ENCODE peak calls at places on chromosomes 2 and 18, in nine cellular contexts. P, V, F, K, L, I, S, E and U are unnamed samples.

GRCh38 chr2:199943373-199943772 is 11.9 kb downstream of the TYW5 start:
- DNase-seq in P (no peak), V (no peak), F (no peak), K (no peak), L (no peak), I (no peak), S (no peak), E (no peak), U (no peak)

GRCh38 chr2:209519911-209520310 is 96.1 kb downstream of the MAP2 start:
- DNase-seq in P (no peak), V (no peak), F (no peak), K (no peak), L (no peak), I (no peak), S (no peak), E (no peak), U (no peak)

GRCh38 chr2:232286011-232286868 is 92.3 kb upstream of the ALPP start:
- DNase-seq in P (no peak), V (no peak), F (no peak), K (no peak), L (no peak), I (no peak), S (no peak), E (no peak), U (no peak)

GRCh38 chr18:24456549-24456948 is 3.9 kb upstream of the HRH4 start:
- DNase-seq in P (no peak), V (no peak), F (no peak), K (no peak), L (no peak), I (no peak), S (no peak), E (no peak), U (no peak)

GRCh38 chr2:219289537-219290361 is 10.6 kb downstream of the DNAJB2 start:
- DNase-seq in P (no peak), V (peak; percentile 90), F (no peak), K (peak; percentile 95), L (no peak), I (no peak), S (peak; percentile 51), E (no peak), U (peak; percentile 97)

GRCh38 chr2:54594048-54594447 is 129.4 kb upstream of the EML6 start:
- DNase-seq in P (no peak), V (no peak), F (no peak), K (no peak), L (no peak), I (no peak), S (no peak), E (no peak), U (no peak)

GRCh38 chr2:197599285-197599965 is 76.0 kb downstream of the RFTN2 start:
- DNase-seq in P (no peak), V (peak; percentile 19), F (peak; percentile 4), K (peak; percentile 56), L (peak; percentile 25), I (no peak), S (no peak), E (peak; percentile 28), U (peak; percentile 71)

GRCh38 chr2:72719416-72719815 is 106.4 kb downstream of the EXOC6B start:
- DNase-seq in P (no peak), V (peak; percentile 24), F (no peak), K (peak; percentile 49), L (no peak), I (peak; percentile 47), S (no peak), E (no peak), U (peak; percentile 10)

GRCh38 chr2:120261387-120262006 is 8.8 kb downstream of the RALB start:
- DNase-seq in P (no peak), V (no peak), F (no peak), K (no peak), L (no peak), I (no peak), S (no peak), E (no peak), U (no peak)

GRCh38 chr2:133788391-133788790 is 220.1 kb upstream of the NCKAP5 start:
- DNase-seq in P (no peak), V (no peak), F (no peak), K (peak; percentile 74), L (no peak), I (no peak), S (no peak), E (no peak), U (no peak)

GRCh38 chr18:35926884-35927283 is 45.6 kb upstream of the RMP24 start:
- DNase-seq in P (no peak), V (no peak), F (no peak), K (no peak), L (no peak), I (no peak), S (no peak), E (no peak), U (no peak)

GRCh38 chr2:120523766-120524165 is 177.8 kb downstream of the INHBB start:
- DNase-seq in P (no peak), V (no peak), F (no peak), K (no peak), L (no peak), I (no peak), S (no peak), E (no peak), U (no peak)

GRCh38 chr2:178514664-178515063 is 34.4 kb downstream of the PLEKHA3 start:
- DNase-seq in P (no peak), V (peak; percentile 78), F (no peak), K (peak; percentile 80), L (peak; percentile 29), I (peak; percentile 73), S (no peak), E (no peak), U (peak; percentile 88)

GRCh38 chr2:29080886-29081743 is 6.8 kb upstream of the PCARE start:
- DNase-seq in P (no peak), V (no peak), F (no peak), K (no peak), L (no peak), I (no peak), S (no peak), E (no peak), U (peak; percentile 55)

GRCh38 chr2:162782138-162782537 is 56.4 kb downstream of the KCNH7 start:
- DNase-seq in P (no peak), V (no peak), F (no peak), K (no peak), L (no peak), I (no peak), S (no peak), E (no peak), U (no peak)

GRCh38 chr2:37629529-37629928 is 41.9 kb downstream of the CDC42EP3 start:
- DNase-seq in P (no peak), V (no peak), F (no peak), K (peak; percentile 87), L (no peak), I (no peak), S (no peak), E (no peak), U (peak; percentile 92)
- H3K4me3 ChIP-seq in P (no peak overlapping the region), V (no peak overlapping the region), F (no peak overlapping the region), K (no peak overlapping the region), L (no peak overlapping the region), I (no peak overlapping the region), S (no peak overlapping the region), E (no peak overlapping the region), U (no peak overlapping the region)

DNA sequence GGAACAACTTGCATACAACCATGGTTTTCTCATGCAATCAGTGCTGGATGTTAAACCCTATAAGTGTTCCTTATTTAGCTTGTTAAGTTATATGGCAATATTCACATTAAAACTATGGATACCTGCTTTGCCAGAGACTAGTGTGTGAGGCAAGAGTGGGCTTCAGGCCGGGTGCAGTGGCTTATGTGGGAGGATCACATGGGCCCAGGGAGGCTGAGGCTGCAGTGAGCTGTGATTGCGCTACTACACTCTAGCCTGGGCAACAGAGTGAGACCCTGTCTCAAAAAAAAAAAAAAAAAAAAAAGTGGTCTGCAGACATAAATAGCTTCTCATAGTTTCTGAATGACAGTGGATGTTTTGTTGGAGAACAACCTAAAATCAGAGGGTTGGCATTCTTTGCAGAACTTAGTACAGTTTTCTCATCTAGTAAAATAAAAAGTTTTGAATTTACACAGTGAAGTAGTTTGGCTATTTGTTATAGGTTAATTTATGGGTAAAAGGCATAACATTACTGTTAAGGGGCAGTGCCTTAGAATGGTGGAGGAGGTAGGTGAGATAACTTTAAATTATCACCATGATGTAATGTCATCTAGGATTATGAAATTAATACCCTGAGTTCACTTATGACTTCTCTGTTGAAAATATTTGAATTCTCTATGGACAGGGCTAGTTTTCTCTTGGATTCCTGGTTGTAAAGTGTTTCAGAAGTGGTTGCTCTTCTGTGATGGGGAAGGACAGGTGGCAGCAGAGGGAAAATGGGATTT is 5.3 kb downstream of the CERS6 start:
- DNase-seq in P (no peak), V (no peak), F (no peak), K (no peak), L (no peak), I (no peak), S (no peak), E (no peak), U (no peak)
- H3K4me3 ChIP-seq in P (no peak overlapping the region), V (no peak overlapping the region), F (no peak overlapping the region), K (no peak overlapping the region), L (no peak overlapping the region), I (no peak overlapping the region), S (no peak overlapping the region), E (no peak overlapping the region), U (no peak overlapping the region)

GRCh38 chr2:61291851-61292575 is 130.0 kb downstream of the C2orf74 start:
- DNase-seq in P (no peak), V (no peak), F (no peak), K (peak; percentile 52), L (no peak), I (no peak), S (no peak), E (no peak), U (no peak)
- H3K4me3 ChIP-seq in P (no peak overlapping the region), V (no peak overlapping the region), F (no peak overlapping the region), K (no peak overlapping the region), L (no peak overlapping the region), I (no peak overlapping the region), S (no peak overlapping the region), E (no peak overlapping the region), U (no peak overlapping the region)

GRCh38 chr2:164821338-164821737 is 20.3 kb downstream of the COBLL1 start:
- DNase-seq in P (no peak), V (no peak), F (no peak), K (no peak), L (no peak), I (no peak), S (no peak), E (no peak), U (no peak)

GRCh38 chr2:164826293-164827243 is 15.1 kb downstream of the COBLL1 start:
- DNase-seq in P (peak; percentile 53), V (peak; percentile 69), F (no peak), K (peak; percentile 13), L (no peak), I (no peak), S (peak; percentile 68), E (no peak), U (no peak)

GRCh38 chr2:164818149-164819136 is 23.2 kb downstream of the COBLL1 start:
- DNase-seq in P (no peak), V (no peak), F (no peak), K (no peak), L (no peak), I (no peak), S (no peak), E (no peak), U (no peak)

GRCh38 chr2:164824865-164825264 is 16.8 kb downstream of the COBLL1 start:
- DNase-seq in P (no peak), V (no peak), F (no peak), K (no peak), L (no peak), I (no peak), S (no peak), E (no peak), U (peak; percentile 52)

GRCh38 chr2:164823126-164823525 is 18.5 kb downstream of the COBLL1 start:
- DNase-seq in P (no peak), V (no peak), F (no peak), K (no peak), L (no peak), I (no peak), S (no peak), E (no peak), U (no peak)
- H3K4me3 ChIP-seq in P (no peak overlapping the region), V (no peak overlapping the region), F (no peak overlapping the region), K (no peak overlapping the region), L (no peak overlapping the region), I (no peak overlapping the region), S (no peak overlapping the region), E (no peak overlapping the region), U (no peak overlapping the region)